ENCODE peak calls at places on chromosomes 7 and 10, in nine cellular contexts. W is psoas muscle, V is mesenchymal stem cell, H is hepatocyte, P is adipocyte, N is IMR-90, L is MM.1S, I is aorta, U is Panc1. Q is an unnamed sample.

GRCh38 chr10:32938554-32939061 is 19.4 kb downstream of the ITGB1 start:
- DNase-seq in W (peak; percentile 61), V (peak; percentile 62), H (peak; percentile 51), P (peak; percentile 56), N (no peak), L (no peak), I (no peak), U (no peak), Q (no peak)

GRCh38 chr7:141563956-141564623 is 12.9 kb downstream of the AGK start:
- DNase-seq in W (no peak), V (no peak), H (no peak), P (no peak), N (no peak), L (peak; percentile 42), I (no peak), U (no peak), Q (no peak)

GRCh38 chr7:80876894-80877414 is 41.9 kb downstream of the SEMA3C start:
- DNase-seq in W (no peak), V (peak; percentile 82), H (peak; percentile 64), P (peak; percentile 67), N (peak; percentile 56), L (no peak), I (no peak), U (no peak), Q (peak; percentile 85)

GRCh38 chr7:15784694-15785030 is 98.2 kb upstream of the MEOX2 start:
- DNase-seq in W (no peak), V (no peak), H (no peak), P (no peak), N (no peak), L (no peak), I (no peak), U (no peak), Q (no peak)

GRCh38 chr10:52318822-52319464 is 4.9 kb downstream of the DKK1 start:
- DNase-seq in W (no peak), V (peak; percentile 89), H (peak; percentile 43), P (peak; percentile 90), N (peak; percentile 98), L (no peak), I (no peak), U (peak; percentile 92), Q (no peak)

GRCh38 chr10:119328222-119328621 is 120.9 kb downstream of the GRK5 start:
- DNase-seq in W (no peak), V (no peak), H (no peak), P (no peak), N (no peak), L (no peak), I (no peak), U (no peak), Q (no peak)

GRCh38 chr10:101071266-101071884 is 9.6 kb downstream of the KAZALD1 start:
- DNase-seq in W (no peak), V (no peak), H (no peak), P (no peak), N (peak; percentile 73), L (peak; percentile 21), I (peak; percentile 79), U (no peak), Q (no peak)

GRCh38 chr10:133110609-133111275 is 23.0 kb downstream of the ADGRA1 start:
- DNase-seq in W (no peak), V (no peak), H (no peak), P (no peak), N (no peak), L (no peak), I (no peak), U (no peak), Q (no peak)

GRCh38 chr7:5232874-5233273 is 42.8 kb downstream of the WIPI2 start:
- DNase-seq in W (peak; percentile 35), V (no peak), H (no peak), P (no peak), N (no peak), L (no peak), I (peak; percentile 41), U (no peak), Q (no peak)

GRCh38 chr7:5232485-5232837 is 42.4 kb downstream of the WIPI2 start:
- DNase-seq in W (peak; percentile 24), V (no peak), H (no peak), P (no peak), N (no peak), L (no peak), I (no peak), U (no peak), Q (no peak)

GRCh38 chr7:5237286-5237685 is 45.5 kb upstream of the SLC29A4 start:
- DNase-seq in W (peak; percentile 87), V (peak; percentile 23), H (peak; percentile 41), P (peak; percentile 7), N (peak; percentile 40), L (peak; percentile 20), I (peak; percentile 90), U (no peak), Q (no peak)

GRCh38 chr7:5231811-5232484 is 41.9 kb downstream of the WIPI2 start:
- DNase-seq in W (peak; percentile 41), V (no peak), H (no peak), P (no peak), N (no peak), L (peak; percentile 71), I (no peak), U (no peak), Q (no peak)

DNA sequence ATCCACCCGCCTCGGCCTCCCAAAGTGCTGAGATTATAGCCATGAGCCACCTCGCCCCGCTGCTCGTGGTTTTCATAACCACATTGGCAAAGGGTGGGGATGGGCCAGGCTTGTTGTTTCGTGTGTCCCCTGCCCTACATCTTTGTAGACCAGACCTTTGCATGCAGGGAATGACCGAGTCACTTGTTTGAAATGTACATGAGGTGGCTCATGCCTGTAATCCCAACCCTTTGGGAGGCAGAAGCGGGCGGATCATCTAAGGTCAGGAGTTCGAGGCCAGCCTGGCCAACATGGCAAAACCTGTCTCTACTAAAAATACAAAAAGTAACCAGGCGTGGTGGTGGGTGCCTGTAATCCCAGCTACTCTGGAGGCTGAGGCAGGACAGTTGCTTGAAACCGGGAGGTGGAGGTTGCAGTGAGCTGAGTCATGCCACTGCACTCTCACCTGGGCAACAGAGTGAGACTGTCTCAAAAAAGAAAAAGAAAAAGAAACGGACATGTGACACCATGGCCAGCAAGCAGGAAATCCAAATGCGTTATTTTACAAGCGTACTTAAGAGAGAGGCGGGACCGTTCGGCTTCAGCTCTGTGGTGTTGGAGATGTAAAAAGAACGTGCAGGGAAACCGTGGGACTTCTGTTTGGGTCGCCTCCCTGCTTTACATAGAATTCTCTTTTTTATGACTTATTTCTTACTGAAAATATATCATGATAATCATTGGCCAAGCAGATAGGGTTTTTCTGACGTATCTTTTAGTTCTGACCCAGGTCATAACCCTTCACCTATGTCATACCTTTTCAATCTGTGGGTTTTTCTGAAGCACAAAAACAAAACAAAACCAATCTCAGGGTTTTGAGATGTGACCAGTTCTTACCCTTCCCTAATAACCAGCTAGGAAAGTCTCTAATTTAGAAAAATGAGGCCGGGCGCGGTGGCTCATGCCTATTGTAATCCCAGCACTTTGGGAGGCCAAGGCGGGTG is 45.1 kb downstream of the WIPI2 start:
- DNase-seq in W (peak; percentile 38), V (no peak), H (peak; percentile 56), P (no peak), N (peak; percentile 16), L (peak; percentile 81), I (no peak), U (no peak), Q (no peak)
- H3K4me3 ChIP-seq in W (no peak overlapping the region), V (no peak overlapping the region), H (no peak overlapping the region), P (no peak overlapping the region), N (no peak overlapping the region), L (peak overlapping the region; percentile 15), I (no peak overlapping the region), U (no peak overlapping the region), Q (no peak overlapping the region)

GRCh38 chr10:116274141-116274861 is 1.3 kb upstream of the GFRA1 start:
- DNase-seq in W (no peak), V (peak; percentile 55), H (peak; percentile 31), P (peak; percentile 44), N (no peak), L (peak; percentile 26), I (no peak), U (no peak), Q (no peak)
- H3K4me3 ChIP-seq in W (peak overlapping the region; percentile 71), V (peak overlapping the region; percentile 79), H (peak overlapping the region; percentile 53), P (peak overlapping the region; percentile 82), N (peak overlapping the region; percentile 47), L (peak overlapping the region; percentile 74), I (peak overlapping the region; percentile 68), U (peak overlapping the region; percentile 41), Q (no peak overlapping the region)

DNA sequence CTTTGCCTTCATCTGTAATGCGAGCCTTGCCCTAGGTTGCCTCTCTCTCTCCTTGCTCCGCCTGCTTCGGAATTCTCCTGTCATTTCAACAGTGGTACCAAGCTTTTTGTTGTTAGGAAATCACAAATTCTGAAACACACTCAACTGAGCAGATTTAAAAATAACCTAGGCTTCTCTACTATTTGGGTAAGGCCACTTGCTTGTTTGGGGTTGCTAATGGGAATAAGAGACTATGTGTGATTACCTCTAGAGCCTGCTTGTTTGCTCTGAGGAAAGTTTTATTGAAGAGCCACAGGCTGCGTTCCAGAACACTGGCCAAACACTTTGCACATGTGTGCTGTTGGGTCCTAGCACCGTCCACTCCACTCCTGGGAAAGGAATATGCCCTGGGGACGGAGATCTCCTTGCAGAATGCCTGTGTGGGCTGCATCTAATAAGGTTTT is 68.6 kb upstream of the KLF6 start:
- DNase-seq in W (no peak), V (peak; percentile 70), H (peak; percentile 70), P (no peak), N (no peak), L (no peak), I (no peak), U (no peak), Q (peak; percentile 56)
- H3K4me3 ChIP-seq in W (no peak overlapping the region), V (no peak overlapping the region), H (no peak overlapping the region), P (no peak overlapping the region), N (no peak overlapping the region), L (no peak overlapping the region), I (no peak overlapping the region), U (no peak overlapping the region), Q (no peak overlapping the region)

GRCh38 chr10:36344240-36344639 is 702.1 kb upstream of the FZD8 start:
- DNase-seq in W (no peak), V (peak; percentile 19), H (no peak), P (peak; percentile 42), N (peak; percentile 55), L (no peak), I (no peak), U (no peak), Q (no peak)

GRCh38 chr10:36342781-36343180 is 700.7 kb upstream of the FZD8 start:
- DNase-seq in W (no peak), V (no peak), H (no peak), P (no peak), N (no peak), L (no peak), I (no peak), U (no peak), Q (no peak)

GRCh38 chr10:36349445-36350063 is 707.5 kb upstream of the FZD8 start:
- DNase-seq in W (no peak), V (peak; percentile 87), H (peak; percentile 48), P (peak; percentile 91), N (peak; percentile 91), L (no peak), I (peak; percentile 48), U (no peak), Q (no peak)

GRCh38 chr10:36344816-36345215 is 702.7 kb upstream of the FZD8 start:
- DNase-seq in W (no peak), V (no peak), H (no peak), P (peak; percentile 67), N (no peak), L (no peak), I (no peak), U (no peak), Q (no peak)

DNA sequence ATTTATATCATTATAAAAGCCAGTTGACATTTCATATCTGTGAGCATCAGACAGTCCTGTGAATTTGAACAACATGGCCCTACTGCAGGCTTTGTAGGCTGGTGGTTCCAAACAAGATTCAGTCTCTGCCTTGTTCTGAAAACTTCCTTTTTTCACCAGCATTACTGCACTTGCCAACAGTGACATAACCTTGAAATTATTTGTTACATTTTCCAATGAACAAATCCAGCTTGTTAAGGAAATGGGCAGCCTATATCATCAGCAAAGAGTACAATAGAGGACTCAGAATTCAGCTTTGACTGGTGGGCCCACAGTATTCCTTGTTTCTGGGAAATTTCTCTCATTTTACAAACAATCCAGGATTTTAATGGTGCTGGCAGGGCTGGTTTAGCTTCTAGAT is 703.7 kb upstream of the FZD8 start:
- DNase-seq in W (no peak), V (no peak), H (no peak), P (peak; percentile 47), N (peak; percentile 52), L (no peak), I (no peak), U (no peak), Q (no peak)
- H3K4me3 ChIP-seq in W (no peak overlapping the region), V (no peak overlapping the region), H (no peak overlapping the region), P (no peak overlapping the region), N (no peak overlapping the region), L (no peak overlapping the region), I (no peak overlapping the region), U (no peak overlapping the region), Q (no peak overlapping the region)